ENCODE peak calls at places on chromosome 9, in seven cellular contexts. F, V, Y, R, Z, G and A are unnamed samples.

GRCh38 chr9:114280636-114281315 is 42.1 kb upstream of the ORM1 start:
- DNase-seq in F (no peak), V (no peak), Y (no peak), R (no peak), Z (no peak), G (peak), A (peak)

GRCh38 chr9:133148351-133149129 is 15.2 kb downstream of the GBGT1 start:
- DNase-seq in F (peak), V (no peak), Y (peak), R (peak), Z (no peak), G (peak), A (peak)

GRCh38 chr9:70481471-70481870 is 67.0 kb upstream of the KLF9 start:
- DNase-seq in F (no peak), V (no peak), Y (no peak), R (no peak), Z (no peak), G (no peak), A (no peak)

GRCh38 chr9:98605116-98605515 is 103.6 kb downstream of the GABBR2 start:
- DNase-seq in F (no peak), V (no peak), Y (no peak), R (no peak), Z (no peak), G (no peak), A (no peak)

GRCh38 chr9:36306481-36307306 is 48.4 kb upstream of the GNE start:
- DNase-seq in F (no peak), V (no peak), Y (peak), R (peak), Z (no peak), G (peak), A (peak)

GRCh38 chr9:77985996-77986395 is 45.6 kb downstream of the GNAQ start:
- DNase-seq in F (no peak), V (no peak), Y (no peak), R (no peak), Z (no peak), G (no peak), A (no peak)

GRCh38 chr9:107131108-107131799 is 151.8 kb upstream of the RAD23B start:
- DNase-seq in F (peak), V (no peak), Y (no peak), R (peak), Z (no peak), G (no peak), A (no peak)

GRCh38 chr9:134844821-134845220 is 35.8 kb upstream of the FCN2 start:
- DNase-seq in F (no peak), V (no peak), Y (no peak), R (no peak), Z (no peak), G (no peak), A (no peak)

GRCh38 chr9:128138001-128138400 is 10.5 kb upstream of the PTGES2 start:
- DNase-seq in F (no peak), V (no peak), Y (no peak), R (no peak), Z (no peak), G (no peak), A (no peak)

GRCh38 chr9:114448706-114449105 is 56.6 kb downstream of the WHRN start:
- DNase-seq in F (no peak), V (no peak), Y (no peak), R (no peak), Z (no peak), G (peak), A (no peak)

GRCh38 chr9:4366649-4367330 is 66.9 kb upstream of the GLIS3 start:
- DNase-seq in F (peak), V (no peak), Y (peak), R (peak), Z (peak), G (peak), A (peak)

GRCh38 chr9:32508728-32509127 is 17.3 kb downstream of the RIGI start:
- DNase-seq in F (no peak), V (no peak), Y (no peak), R (no peak), Z (no peak), G (no peak), A (no peak)

GRCh38 chr9:36997414-36997813 is 36.7 kb downstream of the PAX5 start:
- DNase-seq in F (no peak), V (no peak), Y (no peak), R (peak), Z (no peak), G (peak), A (no peak)

GRCh38 chr9:136198605-136199083 is 6.3 kb downstream of the LHX3 start:
- DNase-seq in F (no peak), V (no peak), Y (no peak), R (peak), Z (no peak), G (peak), A (no peak)

GRCh38 chr9:126057036-126057435 is 269.6 kb upstream of the MVB12B start:
- DNase-seq in F (peak), V (no peak), Y (peak), R (no peak), Z (no peak), G (no peak), A (no peak)